ENCODE peak calls at places on chromosomes 5 and 9, in eight cellular contexts. F, S, W, O, M, Z, Y and D are unnamed samples.

GRCh38 chr9:94100152-94100879 is 16.1 kb downstream of the PTPDC1 start:
- DNase-seq in Z (no peak), F (no peak), S (no peak), M (no peak), W (no peak), Y (no peak), O (no peak), D (no peak)

GRCh38 chr5:12865529-12865928 is 961.3 kb upstream of the CTNND2 start:
- DNase-seq in W (no peak), M (no peak), S (no peak), Y (no peak), F (no peak), O (no peak), Z (no peak), D (no peak)

GRCh38 chr5:179599566-179599965 is 23.9 kb downstream of the HNRNPH1 start:
- DNase-seq in O (no peak), M (no peak), S (no peak), Z (no peak), W (no peak), Y (no peak), F (no peak), D (no peak)

GRCh38 chr9:98795970-98796363 is 388 bp downstream of the ANKS6 start:
- DNase-seq in W (no peak), F (no peak), O (peak; percentile 12), M (no peak), Y (peak; percentile 53), Z (no peak), S (no peak), D (no peak)

GRCh38 chr5:98309785-98310566 is 463.5 kb upstream of the RGMB start:
- DNase-seq in Z (no peak), S (peak; percentile 21), W (no peak), F (peak; percentile 67), Y (peak; percentile 99), O (no peak), M (peak; percentile 12), D (peak; percentile 14)

GRCh38 chr5:33785571-33785970 is 106.2 kb downstream of the ADAMTS12 start:
- DNase-seq in M (no peak), Y (no peak), F (no peak), S (no peak), O (no peak), Z (no peak), W (no peak), D (no peak)

GRCh38 chr9:95004452-95005275 is 278.2 kb downstream of the AOPEP start:
- DNase-seq in Y (peak; percentile 83), S (no peak), M (peak; percentile 66), W (peak; percentile 80), F (no peak), O (no peak), Z (no peak), D (no peak)

GRCh38 chr9:122263699-122264349 is 816 bp downstream of the RBM18 start:
- DNase-seq in W (no peak), S (no peak), F (no peak), O (no peak), Y (peak; percentile 56), Z (no peak), M (no peak), D (no peak)

GRCh38 chr5:61306531-61307195 is 25.4 kb upstream of the ZSWIM6 start:
- DNase-seq in O (no peak), Y (peak; percentile 95), S (no peak), M (no peak), W (no peak), F (peak; percentile 76), Z (no peak), D (no peak)

GRCh38 chr5:1204693-1205242 is 3.4 kb downstream of the SLC6A19 start:
- DNase-seq in Y (peak; percentile 56), S (peak; percentile 14), M (no peak), W (peak; percentile 79), O (no peak), F (no peak), Z (no peak), D (no peak)

GRCh38 chr5:96661101-96661840 is 905 bp upstream of the CAST start:
- DNase-seq in M (peak; percentile 20), F (peak; percentile 69), Z (no peak), W (peak; percentile 39), O (no peak), S (peak; percentile 23), Y (peak; percentile 72), D (no peak)

GRCh38 chr9:87497604-87498045 is at the start of gene DAPK1:
- DNase-seq in Y (peak; percentile 40), S (peak; percentile 72), M (peak; percentile 21), Z (peak; percentile 69), O (no peak), W (peak; percentile 80), F (peak; percentile 52), D (peak; percentile 13)

GRCh38 chr9:80503692-80504400 is 932.1 kb downstream of the TLE4 start:
- DNase-seq in Y (no peak), Z (no peak), F (no peak), M (peak; percentile 10), O (no peak), S (no peak), W (no peak), D (no peak)

GRCh38 chr9:107738789-107739188 is 249.2 kb upstream of the KLF4 start:
- DNase-seq in O (no peak), F (no peak), Y (peak; percentile 88), M (no peak), W (no peak), S (no peak), Z (no peak), D (no peak)

GRCh38 chr9:107737610-107737986 is 248.0 kb upstream of the KLF4 start:
- DNase-seq in F (no peak), Y (no peak), O (no peak), W (no peak), Z (no peak), M (no peak), S (no peak), D (no peak)

GRCh38 chr9:107739601-107740082 is 250.1 kb upstream of the KLF4 start:
- DNase-seq in Z (peak; percentile 54), O (peak; percentile 42), M (peak; percentile 54), Y (peak; percentile 75), F (no peak), S (no peak), W (no peak), D (peak; percentile 8)

GRCh38 chr9:107740088-107740980 is 250.8 kb upstream of the KLF4 start:
- DNase-seq in O (no peak), W (no peak), Z (no peak), S (no peak), M (no peak), F (no peak), Y (peak; percentile 36), D (no peak)

DNA sequence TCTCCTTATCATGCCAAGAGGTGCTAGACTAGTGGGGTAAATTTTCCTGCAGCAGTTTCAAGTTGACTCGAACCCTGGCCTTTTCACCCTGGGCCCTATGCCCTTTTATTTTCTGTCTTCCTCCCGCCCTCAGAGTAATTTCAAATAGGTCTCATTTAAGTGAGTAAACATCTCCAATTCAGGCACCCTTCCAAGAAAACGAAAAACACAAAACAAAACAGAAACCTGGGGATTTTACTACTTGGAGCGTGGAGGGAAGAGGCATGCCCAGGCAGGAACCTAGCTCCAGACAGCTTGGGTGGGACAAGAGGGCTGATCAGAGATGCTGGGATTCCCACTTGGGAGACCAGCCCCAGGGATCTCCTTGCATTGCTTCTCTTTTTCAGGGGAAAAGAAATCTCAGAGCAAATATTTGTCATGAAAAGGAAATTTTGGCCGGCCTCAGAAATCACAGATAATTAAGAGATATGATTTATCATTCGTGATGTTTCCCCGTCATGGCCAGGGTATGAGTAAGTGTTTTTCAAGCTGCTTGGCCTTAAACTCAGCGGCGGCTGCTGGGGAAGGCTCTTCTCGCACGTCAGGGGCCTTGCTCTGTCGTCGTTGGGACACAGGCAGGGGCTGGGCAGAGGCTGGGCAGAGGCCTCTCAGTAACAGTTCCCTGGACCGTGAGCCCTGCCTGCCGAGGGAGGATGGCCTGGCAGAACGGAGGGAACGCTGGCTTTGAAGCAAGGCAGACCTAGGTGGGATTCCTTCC is 248.6 kb upstream of the KLF4 start:
- DNase-seq in F (no peak), M (peak; percentile 46), W (no peak), Z (no peak), S (no peak), O (no peak), Y (peak; percentile 97), D (no peak)
- H3K27ac ChIP-seq in F (no peak overlapping the region), M (peak overlapping the region; percentile 76), W (no peak overlapping the region), Z (no peak overlapping the region), S (no peak overlapping the region), O (peak overlapping the region; percentile 80), Y (peak overlapping the region; percentile 99), D (no peak overlapping the region)

GRCh38 chr9:4936277-4936676 is 48.8 kb upstream of the JAK2 start:
- DNase-seq in O (no peak), S (no peak), Z (no peak), M (no peak), W (no peak), F (no peak), Y (no peak), D (no peak)
- H3K27ac ChIP-seq in O (no peak overlapping the region), S (no peak overlapping the region), Z (no peak overlapping the region), M (peak overlapping the region; percentile 76), W (no peak overlapping the region), F (no peak overlapping the region), Y (no peak overlapping the region), D (peak overlapping the region; percentile 13)

GRCh38 chr5:80884851-80885697 is 75.1 kb upstream of the RASGRF2 start:
- DNase-seq in W (no peak), F (no peak), Y (peak; percentile 9), M (no peak), Z (no peak), O (no peak), S (no peak), D (no peak)

GRCh38 chr5:80881726-80882125 is 78.4 kb upstream of the RASGRF2 start:
- DNase-seq in W (no peak), Z (no peak), F (no peak), O (no peak), Y (no peak), M (no peak), S (no peak), D (no peak)

GRCh38 chr5:80884086-80884813 is 75.9 kb upstream of the RASGRF2 start:
- DNase-seq in Y (no peak), W (no peak), Z (no peak), F (no peak), M (no peak), O (no peak), S (no peak), D (no peak)

DNA sequence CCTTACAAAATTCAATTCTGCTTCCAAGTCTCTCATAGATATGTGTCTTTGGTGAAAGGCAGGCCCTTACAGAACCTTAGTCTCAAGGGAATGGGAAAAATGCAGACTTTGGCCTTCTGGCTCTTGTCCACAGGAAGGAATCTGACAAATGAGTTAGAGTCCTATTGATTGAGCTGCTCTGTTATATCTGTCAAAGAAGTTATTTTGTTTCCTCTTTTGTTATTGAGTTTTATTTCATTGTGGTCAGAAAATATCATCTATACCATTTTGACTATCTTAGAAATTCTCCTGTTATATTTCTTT is 74.5 kb upstream of the RASGRF2 start:
- DNase-seq in Z (no peak), M (no peak), S (no peak), O (no peak), W (no peak), Y (no peak), F (no peak), D (no peak)
- H3K27ac ChIP-seq in Z (no peak overlapping the region), M (no peak overlapping the region), S (no peak overlapping the region), O (no peak overlapping the region), W (no peak overlapping the region), Y (no peak overlapping the region), F (no peak overlapping the region), D (no peak overlapping the region)

DNA sequence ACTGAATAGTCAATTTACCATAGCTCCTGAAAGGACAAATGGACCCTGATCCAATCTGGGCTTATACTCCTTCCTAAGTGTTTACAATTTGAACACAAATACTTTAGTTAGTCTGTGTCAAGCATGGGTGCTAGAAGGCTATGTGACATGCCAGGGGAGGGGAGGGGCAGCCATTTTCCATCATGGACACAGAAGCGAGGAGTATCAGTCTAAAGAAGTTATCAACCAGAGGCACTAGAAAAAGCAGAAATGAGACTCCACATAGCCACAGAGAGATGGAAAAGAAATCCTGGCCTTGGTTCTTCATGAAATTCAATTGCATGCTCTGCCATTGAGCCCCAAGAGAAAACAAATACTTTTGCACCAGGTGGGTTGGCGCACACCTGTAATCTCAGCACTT is 61.8 kb downstream of the NR6A1 start:
- DNase-seq in O (no peak), M (no peak), F (no peak), Z (no peak), Y (no peak), W (no peak), S (no peak), D (no peak)
- H3K27ac ChIP-seq in O (no peak overlapping the region), M (no peak overlapping the region), F (peak overlapping the region; percentile 57), Z (no peak overlapping the region), Y (peak overlapping the region; percentile 23), W (no peak overlapping the region), S (no peak overlapping the region), D (no peak overlapping the region)